ENCODE peak calls at places on chromosomes 16 and 17, in ten cellular contexts. Z, Q, N, H, U, Y, B, T, A and S are unnamed samples.
A peak's percentile ranks its signal among the peaks of the same experiment; 100 is the strongest.

GRCh38 chr16:66070140-66070887 is 296.2 kb upstream of the CDH5 start:
- DNase-seq in Z (peak; percentile 73), Q (no peak), N (peak; percentile 90), H (no peak), U (no peak), Y (peak; percentile 57), B (no peak), T (peak; percentile 69), A (no peak), S (peak; percentile 52)

GRCh38 chr17:18026408-18026776 is 12.6 kb downstream of the ATPAF2 start:
- DNase-seq in Z (peak; percentile 79), Q (no peak), N (peak; percentile 81), H (no peak), U (no peak), Y (peak; percentile 73), B (no peak), T (peak; percentile 56), A (peak; percentile 30), S (peak; percentile 64)

GRCh38 chr17:19723967-19724366 is 7.6 kb upstream of the SLC47A2 start:
- DNase-seq in Z (no peak), Q (no peak), N (no peak), H (no peak), U (no peak), Y (no peak), B (no peak), T (no peak), A (peak; percentile 92), S (no peak)

GRCh38 chr17:75688209-75688771 is 21.2 kb downstream of the SAP30BP start:
- DNase-seq in Z (peak; percentile 71), Q (no peak), N (peak; percentile 78), H (no peak), U (no peak), Y (peak; percentile 65), B (no peak), T (no peak), A (peak; percentile 84), S (no peak)

GRCh38 chr17:82000803-82001649 is 21.7 kb downstream of the CENPX start:
- DNase-seq in Z (no peak), Q (no peak), N (no peak), H (no peak), U (no peak), Y (no peak), B (no peak), T (no peak), A (no peak), S (no peak)

GRCh38 chr16:17444658-17445057 is 26.1 kb downstream of the XYLT1 start:
- DNase-seq in Z (no peak), Q (no peak), N (no peak), H (no peak), U (no peak), Y (no peak), B (no peak), T (no peak), A (no peak), S (no peak)

GRCh38 chr16:88991813-88992350 is 14.9 kb upstream of the CBFA2T3 start:
- DNase-seq in Z (no peak), Q (no peak), N (no peak), H (no peak), U (no peak), Y (no peak), B (no peak), T (no peak), A (no peak), S (no peak)

GRCh38 chr16:55351936-55352335 is 27.9 kb downstream of the IRX6 start:
- DNase-seq in Z (no peak), Q (no peak), N (no peak), H (no peak), U (no peak), Y (no peak), B (no peak), T (no peak), A (no peak), S (no peak)

GRCh38 chr17:71600137-71600789 is 520.6 kb upstream of the SOX9 start:
- DNase-seq in Z (no peak), Q (no peak), N (peak; percentile 21), H (no peak), U (no peak), Y (no peak), B (no peak), T (no peak), A (no peak), S (no peak)

GRCh38 chr16:58000706-58001676 is at the start of gene USB1:
- DNase-seq in Z (peak; percentile 77), Q (peak; percentile 97), N (peak; percentile 78), H (no peak), U (peak; percentile 37), Y (peak; percentile 65), B (peak; percentile 92), T (peak; percentile 92), A (peak; percentile 77), S (peak; percentile 69)

GRCh38 chr16:53089434-53090270 is 34.9 kb downstream of the CHD9 start:
- DNase-seq in Z (peak; percentile 57), Q (no peak), N (peak; percentile 70), H (no peak), U (no peak), Y (peak; percentile 41), B (no peak), T (no peak), A (no peak), S (peak; percentile 64)

GRCh38 chr16:87703835-87704375 is 61.9 kb downstream of the KLHDC4 start:
- DNase-seq in Z (no peak), Q (no peak), N (no peak), H (no peak), U (no peak), Y (no peak), B (no peak), T (no peak), A (no peak), S (no peak)

GRCh38 chr17:64186171-64187092 is 56.5 kb upstream of the ERN1 start:
- DNase-seq in Z (no peak), Q (no peak), N (no peak), H (no peak), U (no peak), Y (no peak), B (no peak), T (no peak), A (no peak), S (peak; percentile 24)

GRCh38 chr17:9959377-9959981 is 54.4 kb upstream of the RCVRN start:
- DNase-seq in Z (peak; percentile 23), Q (peak; percentile 91), N (peak; percentile 42), H (no peak), U (no peak), Y (no peak), B (no peak), T (no peak), A (peak; percentile 15), S (peak; percentile 62)

GRCh38 chr17:82117139-82118090 is 19.4 kb upstream of the FASN start:
- DNase-seq in Z (no peak), Q (no peak), N (no peak), H (no peak), U (no peak), Y (no peak), B (no peak), T (no peak), A (no peak), S (no peak)

GRCh38 chr17:62075308-62075815 is 10.3 kb upstream of the MED13 start:
- DNase-seq in Z (peak; percentile 92), Q (no peak), N (peak; percentile 26), H (no peak), U (no peak), Y (peak; percentile 91), B (no peak), T (no peak), A (no peak), S (peak; percentile 64)

GRCh38 chr16:20901441-20902112 is 1.0 kb downstream of the LYRM1 start:
- DNase-seq in Z (peak; percentile 60), Q (peak; percentile 52), N (peak; percentile 70), H (no peak), U (no peak), Y (peak; percentile 42), B (peak; percentile 79), T (peak; percentile 44), A (peak; percentile 83), S (peak; percentile 62)

GRCh38 chr16:75606507-75606906 is 16.6 kb downstream of the ADAT1 start:
- DNase-seq in Z (no peak), Q (no peak), N (no peak), H (no peak), U (no peak), Y (no peak), B (no peak), T (no peak), A (no peak), S (no peak)

GRCh38 chr16:62692685-62693084 is 656.4 kb upstream of the CDH8 start:
- DNase-seq in Z (no peak), Q (no peak), N (no peak), H (no peak), U (no peak), Y (no peak), B (no peak), T (no peak), A (no peak), S (no peak)
- H3K4me3 ChIP-seq in Z (no peak overlapping the region), Q (no peak overlapping the region), N (no peak overlapping the region), H (no peak overlapping the region), U (no peak overlapping the region), Y (no peak overlapping the region), B (no peak overlapping the region), T (no peak overlapping the region), A (no peak overlapping the region), S (no peak overlapping the region)

GRCh38 chr17:31052187-31052889 is 42.4 kb upstream of the NF1 start:
- DNase-seq in Z (peak; percentile 99), Q (no peak), N (peak; percentile 93), H (peak; percentile 40), U (peak; percentile 48), Y (peak; percentile 99), B (no peak), T (peak; percentile 29), A (peak; percentile 98), S (peak; percentile 98)
- H3K4me3 ChIP-seq in Z (no peak overlapping the region), Q (no peak overlapping the region), N (peak overlapping the region; percentile 10), H (no peak overlapping the region), U (no peak overlapping the region), Y (peak overlapping the region; percentile 26), B (no peak overlapping the region), T (no peak overlapping the region), A (no peak overlapping the region), S (no peak overlapping the region)

DNA sequence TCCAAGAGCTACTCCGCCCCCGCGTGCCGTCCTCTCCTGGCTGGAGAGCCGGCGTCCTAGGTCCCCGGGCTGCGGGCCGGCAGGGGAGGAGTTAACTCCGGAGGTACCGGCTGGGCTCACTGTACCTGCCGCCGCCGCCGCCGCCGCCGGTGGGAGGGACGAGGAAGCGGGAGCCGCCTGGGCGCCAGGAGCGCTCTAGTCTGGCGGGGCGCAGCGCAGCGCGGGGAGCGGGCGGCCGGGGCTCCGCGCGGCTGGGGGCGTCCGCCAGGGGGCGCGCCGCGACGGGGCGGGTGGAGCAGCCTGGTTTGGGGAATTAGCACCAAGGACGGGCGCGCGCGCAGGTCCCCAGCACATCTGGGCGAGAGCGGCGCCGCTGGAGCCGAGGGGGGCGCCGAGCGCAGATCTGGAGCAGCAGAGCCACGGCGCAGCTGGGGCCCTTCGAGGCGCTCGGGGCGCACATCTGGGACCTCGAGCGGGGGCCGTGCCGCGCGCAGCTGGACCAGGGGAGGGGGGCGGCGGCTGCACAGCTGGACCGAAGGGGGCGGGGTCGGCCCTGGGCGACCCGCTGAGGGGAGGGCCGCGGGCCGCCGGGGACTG is at the start of gene NXPH3:
- DNase-seq in Z (peak; percentile 11), Q (peak; percentile 79), N (peak; percentile 53), H (no peak), U (no peak), Y (no peak), B (peak; percentile 89), T (peak; percentile 75), A (peak; percentile 25), S (peak; percentile 33)
- H3K4me3 ChIP-seq in Z (peak within 1 kb of the TSS; percentile 70), Q (peak within 1 kb of the TSS; percentile 53), N (peak within 1 kb of the TSS; percentile 66), H (peak within 1 kb of the TSS; percentile 95), U (peak within 1 kb of the TSS; percentile 84), Y (peak within 1 kb of the TSS; percentile 61), B (peak within 1 kb of the TSS; percentile 87), T (peak within 1 kb of the TSS; percentile 82), A (peak within 1 kb of the TSS; percentile 42), S (peak within 1 kb of the TSS; percentile 55)

GRCh38 chr17:8002646-8003593 is 505 bp downstream of the GUCY2D start:
- DNase-seq in Z (no peak), Q (no peak), N (no peak), H (no peak), U (no peak), Y (no peak), B (no peak), T (no peak), A (no peak), S (no peak)
- H3K4me3 ChIP-seq in Z (no peak overlapping the region), Q (no peak overlapping the region), N (no peak overlapping the region), H (peak overlapping the region; percentile 53), U (peak overlapping the region; percentile 7), Y (no peak overlapping the region), B (no peak overlapping the region), T (peak overlapping the region; percentile 60), A (no peak overlapping the region), S (no peak overlapping the region)